ENCODE peak calls at places on chromosomes 16 and 17, in nine cellular contexts. F is progenitor cell of endocrine pancreas; C is fibroblast of lung; H is mucosa of descending colon; L is T-helper 1 cell; Z is memory B cell; X is heart right ventricle; O is anterior cingulate cortex; A is stimulated activated naive CD4-positive, alpha-beta T cell. G is an unnamed sample.

GRCh38 chr17:17170346-17170976 is 35.7 kb downstream of the PLD6 start:
- DNase-seq in F (no peak), C (peak), H (no peak), L (no peak), Z (no peak), X (no peak), O (no peak), A (no peak), G (no peak)

GRCh38 chr17:74055508-74056160 is 147.8 kb upstream of the RPL38 start:
- DNase-seq in F (no peak), C (no peak), H (no peak), L (no peak), Z (no peak), X (no peak), O (no peak), A (no peak), G (no peak)

GRCh38 chr16:55256412-55257016 is 67.5 kb upstream of the IRX6 start:
- DNase-seq in F (no peak), C (no peak), H (no peak), L (no peak), Z (no peak), X (no peak), O (no peak), A (no peak), G (no peak)

GRCh38 chr16:50021509-50021908 is 3.5 kb upstream of the CNEP1R1 start:
- DNase-seq in F (no peak), C (no peak), H (no peak), L (no peak), Z (no peak), X (no peak), O (no peak), A (no peak), G (peak)

GRCh38 chr17:20263595-20263994 is 203.7 kb downstream of the LGALS9B start:
- DNase-seq in F (no peak), C (peak), H (no peak), L (no peak), Z (no peak), X (no peak), O (no peak), A (no peak), G (peak)

GRCh38 chr16:1709356-1709755 is 3.4 kb downstream of the MAPK8IP3 start:
- DNase-seq in F (no peak), C (no peak), H (no peak), L (no peak), Z (no peak), X (no peak), O (no peak), A (no peak), G (no peak)

GRCh38 chr16:15033309-15033707 is 22.6 kb downstream of the NTAN1 start:
- DNase-seq in F (no peak), C (no peak), H (no peak), L (no peak), Z (no peak), X (peak), O (no peak), A (no peak), G (no peak)

GRCh38 chr17:63178530-63178929 is 212.5 kb downstream of the TANC2 start:
- DNase-seq in F (no peak), C (peak), H (no peak), L (no peak), Z (no peak), X (no peak), O (no peak), A (no peak), G (no peak)

GRCh38 chr16:83717308-83717707 is 90.5 kb upstream of the HSBP1 start:
- DNase-seq in F (no peak), C (no peak), H (no peak), L (no peak), Z (no peak), X (no peak), O (no peak), A (no peak), G (peak)

GRCh38 chr16:72172105-72173034 is at the start of gene PMFBP1:
- DNase-seq in F (no peak), C (peak), H (peak), L (no peak), Z (peak), X (peak), O (no peak), A (no peak), G (no peak)

GRCh38 chr17:50480854-50481490 is 2.3 kb downstream of the RSAD1 start:
- DNase-seq in F (no peak), C (no peak), H (no peak), L (no peak), Z (no peak), X (no peak), O (no peak), A (no peak), G (no peak)

G was measured in SK-MEL-5.